ENCODE peak calls at places on chromosomes 4 and X, in eight cellular contexts. I, C, T, F, J, A, S and D are unnamed samples.

GRCh38 chr4:159204566-159204965 is 101.7 kb downstream of the RAPGEF2 start:
- ATAC-seq in I (no peak), C (no peak), T (no peak), F (no peak), J (no peak), A (no peak), S (no peak), D (no peak)

GRCh38 chr4:186345184-186345583 is 79.2 kb downstream of the F11 start:
- ATAC-seq in I (no peak), C (no peak), T (no peak), F (no peak), J (no peak), A (no peak), S (no peak), D (no peak)

GRCh38 chr4:174120446-174121142 is 162.9 kb downstream of the FBXO8 start:
- ATAC-seq in I (peak), C (peak), T (peak), F (peak), J (no peak), A (peak), S (peak), D (peak)

GRCh38 chr4:42706086-42706485 is 49.2 kb upstream of the ATP8A1 start:
- ATAC-seq in I (no peak), C (no peak), T (no peak), F (no peak), J (no peak), A (no peak), S (no peak), D (no peak)

GRCh38 chrX:55796496-55796895 is 78.9 kb downstream of the RRAGB start:
- ATAC-seq in I (no peak), C (no peak), T (no peak), F (no peak), J (peak), A (no peak), S (no peak), D (no peak)

GRCh38 chrX:55750256-55750655 is 32.7 kb downstream of the RRAGB start:
- ATAC-seq in I (no peak), C (no peak), T (no peak), F (no peak), J (no peak), A (no peak), S (no peak), D (no peak)

GRCh38 chr4:11843927-11844326 is 415.2 kb upstream of the HS3ST1 start:
- ATAC-seq in I (no peak), C (no peak), T (no peak), F (no peak), J (no peak), A (no peak), S (peak), D (no peak)

GRCh38 chr4:156934259-156934635 is 37.4 kb downstream of the PDGFC start:
- ATAC-seq in I (peak), C (peak), T (no peak), F (peak), J (no peak), A (no peak), S (no peak), D (no peak)

GRCh38 chr4:183348706-183349659 is 26.8 kb upstream of the CLDN24 start:
- ATAC-seq in I (peak), C (peak), T (no peak), F (no peak), J (peak), A (peak), S (no peak), D (no peak)

GRCh38 chr4:154578919-154579318 is 11.6 kb downstream of the FGA start:
- ATAC-seq in I (peak), C (no peak), T (no peak), F (no peak), J (no peak), A (no peak), S (no peak), D (no peak)

GRCh38 chr4:2733001-2733843 is 22.9 kb downstream of the TNIP2 start:
- ATAC-seq in I (peak), C (no peak), T (peak), F (peak), J (peak), A (no peak), S (no peak), D (no peak)

GRCh38 chr4:144300616-144301015 is 160.1 kb upstream of the GYPA start:
- ATAC-seq in I (no peak), C (no peak), T (no peak), F (no peak), J (no peak), A (no peak), S (no peak), D (no peak)